ENCODE peak calls at places on chromosomes 1 and 21, in six cellular contexts. V, X, O, M, D and R are unnamed samples.

GRCh38 chr1:239239529-239239928 is 146.8 kb upstream of the CHRM3 start:
- DNase-seq in M (no peak), V (no peak), X (no peak), O (no peak), D (no peak), R (no peak)

GRCh38 chr1:169941982-169942830 is 48.5 kb upstream of the SCYL3 start:
- DNase-seq in D (no peak), M (no peak), V (no peak), X (no peak), O (no peak), R (no peak)

GRCh38 chr21:39863111-39863510 is 4.1 kb upstream of the PCP4 start:
- DNase-seq in V (no peak), M (no peak), D (no peak), X (no peak), O (no peak), R (no peak)

GRCh38 chr1:175918364-175918801 is 175.0 kb upstream of the TNR start:
- DNase-seq in X (no peak), V (no peak), O (peak), M (no peak), D (no peak), R (no peak)

GRCh38 chr1:12556368-12556930 is 61.6 kb downstream of the DHRS3 start:
- DNase-seq in V (no peak), X (no peak), D (peak), M (peak), O (peak), R (no peak)

GRCh38 chr21:44516828-44517174 is 23.2 kb downstream of the KRTAP10-1 start:
- DNase-seq in D (no peak), V (no peak), X (no peak), O (no peak), M (no peak), R (no peak)

GRCh38 chr1:201719812-201720521 is 109.0 kb upstream of the IPO9 start:
- DNase-seq in D (peak), O (peak), V (no peak), M (no peak), X (no peak), R (no peak)

GRCh38 chr21:45153358-45154318 is 79.3 kb downstream of the ADARB1 start:
- DNase-seq in V (no peak), D (no peak), X (no peak), M (no peak), O (no peak), R (peak)

GRCh38 chr1:110249256-110249655 is 39.1 kb downstream of the KCNC4 start:
- DNase-seq in O (no peak), D (no peak), X (no peak), V (no peak), M (no peak), R (no peak)

GRCh38 chr1:29145739-29146437 is 22.2 kb upstream of the TMEM200B start:
- DNase-seq in D (no peak), O (no peak), V (no peak), M (no peak), X (no peak), R (no peak)

GRCh38 chr1:214990619-214991018 is 91.9 kb upstream of the KCNK2 start:
- DNase-seq in O (no peak), M (peak), D (no peak), V (no peak), X (no peak), R (no peak)

GRCh38 chr1:108049083-108049819 is 84.3 kb upstream of the VAV3 start:
- DNase-seq in D (no peak), V (peak), M (peak), X (no peak), O (peak), R (peak)